ENCODE peak calls at places on chromosomes 6 and 20, in five cellular contexts. T is hippocampal formation; G is NCI-H1092; V is body of pancreas; L is activated naive CD8-positive, alpha-beta T cell treated with anti-CD3 and anti-CD28 coated beads for 36 hours. M is an unnamed sample.

GRCh38 chr6:148671085-148671484 is 75.7 kb upstream of the UST start:
- DNase-seq in T (no peak), G (no peak), V (no peak), L (no peak), M (no peak)

GRCh38 chr6:161067749-161068148 is 76.2 kb downstream of the MAP3K4 start:
- DNase-seq in T (no peak), G (no peak), V (no peak), L (no peak), M (no peak)

GRCh38 chr20:58129736-58130135 is 98.7 kb downstream of the ANKRD60 start:
- DNase-seq in T (no peak), G (no peak), V (no peak), L (no peak), M (no peak)

GRCh38 chr6:110949679-110950285 is 8.7 kb upstream of the GTF3C6 start:
- DNase-seq in T (peak; percentile 34), G (no peak), V (no peak), L (no peak), M (no peak)

GRCh38 chr6:101722481-101722880 is 329.0 kb downstream of the GRIK2 start:
- DNase-seq in T (no peak), G (no peak), V (no peak), L (no peak), M (no peak)

GRCh38 chr6:107318100-107318736 is 141.1 kb downstream of the PDSS2 start:
- DNase-seq in T (peak; percentile 70), G (peak; percentile 56), V (peak; percentile 49), L (peak; percentile 26), M (peak; percentile 60)

GRCh38 chr6:6537488-6537887 is 51.0 kb upstream of the LY86 start:
- DNase-seq in T (no peak), G (no peak), V (no peak), L (no peak), M (no peak)

GRCh38 chr6:44072452-44072958 is 54.7 kb downstream of the MRPL14 start:
- DNase-seq in T (no peak), G (no peak), V (no peak), L (no peak), M (no peak)

GRCh38 chr6:69985180-69985579 is 118.8 kb downstream of the COL19A1 start:
- DNase-seq in T (no peak), G (no peak), V (no peak), L (no peak), M (no peak)

GRCh38 chr6:53795702-53796450 is 1.1 kb downstream of the LRRC1 start:
- DNase-seq in T (no peak), G (no peak), V (peak; percentile 59), L (peak; percentile 11), M (peak; percentile 63)

GRCh38 chr6:154649723-154650122 is 83.5 kb upstream of the SCAF8 start:
- DNase-seq in T (no peak), G (no peak), V (no peak), L (no peak), M (no peak)

GRCh38 chr20:43507150-43508080 is at the start of gene L3MBTL1:
- DNase-seq in T (no peak), G (no peak), V (peak; percentile 67), L (peak; percentile 31), M (no peak)

GRCh38 chr20:54984104-54984448 is 508.7 kb downstream of the DOK5 start:
- DNase-seq in T (no peak), G (no peak), V (no peak), L (no peak), M (no peak)

GRCh38 chr6:5984150-5985089 is 22.3 kb downstream of the NRN1 start:
- DNase-seq in T (no peak), G (no peak), V (no peak), L (no peak), M (no peak)

GRCh38 chr20:19806806-19807691 is 49.0 kb downstream of the RIN2 start:
- DNase-seq in T (no peak), G (peak; percentile 91), V (peak; percentile 30), L (no peak), M (no peak)